ENCODE peak calls at places on chromosomes 16 and 17, in six cellular contexts. N is stimulated activated CD8-positive, alpha-beta memory T cell treated with anti-CD3 and anti-CD28 coated beads, Interleukin-7, amount 100 ng/mL, for 4 hours; F is breast epithelium; G is activated CD4-positive, alpha-beta T cell treated with anti-CD3 and anti-CD28 coated beads, Interleukin-2, amount 10 ng/mL, durations not matched to agents 7 days and 5 days; W is GF-D8; I is H9. E is an unnamed sample.
A peak's percentile ranks its signal among the peaks of the same experiment; 100 is the strongest.

GRCh38 chr17:628507-628941 is 86.1 kb downstream of the VPS53 start:
- DNase-seq in I (no peak), W (no peak), N (no peak), G (no peak), F (no peak), E (no peak)

GRCh38 chr17:76869878-76870714 is 1.9 kb downstream of the MGAT5B start:
- DNase-seq in F (no peak), G (no peak), W (no peak), I (peak; percentile 79), N (no peak), E (no peak)

GRCh38 chr17:35773674-35774425 is 13.2 kb downstream of the C17orf50 start:
- DNase-seq in F (no peak), G (no peak), I (no peak), W (no peak), N (no peak), E (no peak)

GRCh38 chr16:5649762-5650445 is 552.3 kb upstream of the EEF2KMT start:
- DNase-seq in W (no peak), N (no peak), F (no peak), I (no peak), G (no peak), E (no peak)

GRCh38 chr16:56974549-56975300 is 13.0 kb downstream of the CETP start:
- DNase-seq in F (no peak), N (no peak), G (no peak), W (no peak), I (no peak), E (no peak)

GRCh38 chr17:2239882-2240430 is 63.6 kb downstream of the SMG6 start:
- DNase-seq in G (peak; percentile 34), F (no peak), N (peak; percentile 21), W (no peak), I (no peak), E (peak; percentile 85)

GRCh38 chr17:7560172-7561027 is 1.3 kb upstream of the SENP3 start:
- DNase-seq in W (peak; percentile 19), N (peak; percentile 20), I (peak; percentile 94), F (peak; percentile 76), G (peak; percentile 65), E (no peak)

GRCh38 chr16:55257971-55258613 is 65.9 kb upstream of the IRX6 start:
- DNase-seq in I (peak; percentile 80), W (no peak), N (no peak), G (peak; percentile 40), F (peak; percentile 67), E (no peak)

GRCh38 chr16:13939821-13940220 is 19.9 kb downstream of the ERCC4 start:
- DNase-seq in G (no peak), F (no peak), N (no peak), W (no peak), I (no peak), E (no peak)

GRCh38 chr17:32504166-32504990 is 17.6 kb downstream of the CDK5R1 start:
- DNase-seq in N (no peak), I (no peak), W (no peak), F (no peak), G (no peak), E (no peak)

GRCh38 chr16:68752602-68753001 is 15.5 kb downstream of the CDH1 start:
- DNase-seq in F (no peak), G (peak; percentile 16), W (no peak), N (no peak), I (no peak), E (no peak)

GRCh38 chr16:88358033-88358481 is 24.7 kb upstream of the ZNF469 start:
- DNase-seq in N (no peak), I (no peak), G (no peak), F (no peak), W (no peak), E (no peak)

GRCh38 chr16:88309174-88309904 is 73.4 kb upstream of the ZNF469 start:
- DNase-seq in I (no peak), F (no peak), W (no peak), N (no peak), G (no peak), E (no peak)

GRCh38 chr16:50699345-50700159 is 6.1 kb downstream of the NOD2 start:
- DNase-seq in F (no peak), W (no peak), I (no peak), N (no peak), G (no peak), E (no peak)

GRCh38 chr16:3804426-3805016 is 76.0 kb downstream of the CREBBP start:
- DNase-seq in W (no peak), I (no peak), F (no peak), G (no peak), N (no peak), E (no peak)

GRCh38 chr17:80260791-80261158 is at the start of gene RNF213:
- DNase-seq in N (peak; percentile 42), W (no peak), I (peak; percentile 58), G (peak; percentile 65), F (no peak), E (no peak)

E was measured in GM12878.